ENCODE peak calls at places on chromosome 16, in five cellular contexts. C is Peyer's patch, I is heart right ventricle, G is astrocyte, Z is RWPE2. O is an unnamed sample.

GRCh38 chr16:86375370-86375769 is 135.0 kb upstream of the FOXF1 start:
- DNase-seq in C (no peak), I (no peak), G (peak; percentile 93), Z (no peak), O (no peak)

GRCh38 chr16:85928411-85928820 is 29.5 kb downstream of the IRF8 start:
- DNase-seq in C (peak; percentile 66), I (no peak), G (no peak), Z (no peak), O (no peak)

GRCh38 chr16:29820730-29821662 is 734 bp downstream of the MVP start:
- DNase-seq in C (peak; percentile 89), I (no peak), G (no peak), Z (no peak), O (peak; percentile 38)

GRCh38 chr16:3256876-3257465 is 538 bp upstream of the MEFV start:
- DNase-seq in C (no peak), I (no peak), G (peak; percentile 57), Z (no peak), O (no peak)

GRCh38 chr16:69396187-69397061 is 10.6 kb upstream of the TERF2 start:
- DNase-seq in C (peak; percentile 90), I (no peak), G (peak; percentile 83), Z (no peak), O (peak; percentile 50)

GRCh38 chr16:89615596-89616090 is 2.2 kb downstream of the DPEP1 start:
- DNase-seq in C (peak; percentile 71), I (peak; percentile 43), G (no peak), Z (peak; percentile 76), O (no peak)

GRCh38 chr16:57475711-57476339 is 10.5 kb downstream of the DOK4 start:
- DNase-seq in C (peak; percentile 81), I (no peak), G (peak; percentile 8), Z (no peak), O (peak; percentile 35)

GRCh38 chr16:4771646-4772045 is 4.7 kb upstream of the ZNF500 start:
- DNase-seq in C (no peak), I (no peak), G (no peak), Z (no peak), O (no peak)

GRCh38 chr16:86680137-86680536 is 101.8 kb downstream of the FOXL1 start:
- DNase-seq in C (no peak), I (no peak), G (peak; percentile 93), Z (no peak), O (no peak)

GRCh38 chr16:65195998-65196397 is 74.1 kb upstream of the CDH11 start:
- DNase-seq in C (no peak), I (no peak), G (no peak), Z (no peak), O (no peak)

GRCh38 chr16:4624827-4625616 is 396 bp downstream of the MGRN1 start:
- DNase-seq in C (peak; percentile 87), I (peak; percentile 67), G (peak; percentile 56), Z (no peak), O (peak; percentile 41)

GRCh38 chr16:87971933-87972332 is 20.7 kb downstream of the BANP start:
- DNase-seq in C (no peak), I (no peak), G (no peak), Z (no peak), O (no peak)

GRCh38 chr16:89155184-89155679 is 16.3 kb upstream of the CDH15 start:
- DNase-seq in C (peak; percentile 71), I (peak; percentile 74), G (peak; percentile 47), Z (no peak), O (no peak)

GRCh38 chr16:49866533-49867155 is 10.7 kb upstream of the ZNF423 start:
- DNase-seq in C (no peak), I (no peak), G (no peak), Z (no peak), O (no peak)

GRCh38 chr16:64751906-64752305 is 370.0 kb downstream of the CDH11 start:
- DNase-seq in C (no peak), I (no peak), G (peak; percentile 88), Z (no peak), O (no peak)

GRCh38 chr16:14003119-14003570 is 68.0 kb upstream of the MRTFB start:
- DNase-seq in C (peak; percentile 55), I (peak; percentile 55), G (peak; percentile 65), Z (no peak), O (no peak)
- TF ChIP-seq CTCF in C (no peak), I (peak; percentile 39), G (no peak), Z (no peak), O (no peak)

GRCh38 chr16:84478172-84478948 is 26.1 kb downstream of the MEAK7 start:
- DNase-seq in C (no peak), I (no peak), G (peak; percentile 82), Z (no peak), O (no peak)
- H3K27ac ChIP-seq in C (no peak overlapping the region), I (no peak overlapping the region), G (peak overlapping the region; percentile 80), Z (peak overlapping the region; percentile 6), O (no peak overlapping the region)

GRCh38 chr16:35636831-35637230 is 2177.4 kb downstream of the TP53TG3F start:
- DNase-seq in C (no peak), I (no peak), G (no peak), Z (no peak), O (no peak)
- H3K9me3 ChIP-seq in C (peaks cover 2% of the 10 kb centered on the region), I (no peaks in the 10 kb centered on the region), G (peaks cover 16% of the 10 kb centered on the region), Z (peaks cover 6% of the 10 kb centered on the region), O (peaks cover 27% of the 10 kb centered on the region)

DNA sequence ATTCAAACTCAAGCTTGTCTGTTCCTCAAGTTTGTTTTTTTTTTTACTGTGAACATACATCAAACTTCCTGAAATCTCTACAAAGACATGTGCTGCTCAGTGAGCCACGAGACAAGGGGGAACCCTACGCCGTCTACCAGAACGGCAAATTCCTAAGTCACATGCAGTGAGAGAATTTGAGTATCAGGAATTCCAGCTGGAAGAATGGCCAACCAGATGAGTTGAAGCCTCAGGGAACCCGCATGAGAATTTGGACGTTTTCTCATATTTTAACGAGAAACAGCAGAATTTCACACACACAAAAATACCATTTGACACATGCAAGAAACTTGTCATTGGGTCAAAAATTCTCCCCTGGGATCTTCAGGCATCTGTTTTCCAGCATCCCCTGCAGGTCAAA is 414.2 kb upstream of the GOT2 start:
- DNase-seq in C (no peak), I (no peak), G (no peak), Z (no peak), O (no peak)
- TF ChIP-seq CTCF in C (no peak), I (no peak), G (no peak), Z (no peak), O (no peak)

DNA sequence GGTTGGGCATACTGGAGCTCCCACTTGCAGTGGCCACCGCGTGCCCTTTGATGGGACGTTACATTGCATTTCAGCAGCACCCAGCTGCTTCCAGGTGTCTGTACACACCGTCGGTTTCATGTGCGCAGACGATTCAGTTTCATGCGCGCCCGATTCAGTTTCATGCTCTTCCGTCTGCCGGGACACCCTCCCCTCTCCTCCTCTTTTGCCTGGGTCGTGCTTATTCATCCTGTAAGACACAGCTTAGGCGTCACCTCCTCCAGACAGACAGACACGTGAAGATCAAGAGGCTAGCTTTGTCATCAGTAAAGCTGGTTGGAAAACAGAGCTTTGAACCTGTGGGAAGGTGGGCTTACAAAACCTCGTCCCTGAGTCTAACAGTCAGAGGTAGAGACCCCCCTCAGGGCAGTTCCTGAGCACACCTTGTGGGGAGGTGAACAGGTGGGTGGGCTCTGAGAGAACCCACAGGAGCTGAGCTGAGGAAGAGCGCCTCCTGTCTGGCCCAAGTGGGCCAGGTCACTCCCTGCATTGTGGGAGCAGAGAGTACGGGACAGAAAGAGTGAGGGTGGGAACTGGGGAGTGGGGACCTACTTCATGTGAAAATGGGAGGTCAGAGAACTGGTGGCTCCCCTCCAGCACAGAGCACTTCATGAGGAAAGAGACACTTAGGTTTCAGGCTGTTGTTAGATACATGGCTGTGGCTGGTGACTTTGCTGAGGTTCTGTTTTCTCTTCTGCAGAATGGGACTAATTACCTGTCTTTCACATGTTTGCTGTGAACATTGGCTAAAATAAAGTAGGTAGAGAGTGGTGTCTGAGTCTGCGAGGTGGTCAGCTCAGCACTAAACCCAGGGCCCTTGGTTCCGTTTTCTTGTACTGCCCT is 122.1 kb downstream of the SNX29 start:
- DNase-seq in C (no peak), I (no peak), G (no peak), Z (no peak), O (no peak)
- H3K27ac ChIP-seq in C (no peak overlapping the region), I (no peak overlapping the region), G (no peak overlapping the region), Z (no peak overlapping the region), O (no peak overlapping the region)

O was measured in CD4-positive, alpha-beta T cell.